ENCODE peak calls at places on chromosomes 6 and 20, in six cellular contexts. V is effector memory CD8-positive, alpha-beta T cell; Y is KBM-7; N is kidney tubule cell; M is ELF-1; D is activated T-cell treated with anti-CD3 and anti-CD28 coated beads, Interleukin-2, amount 50 U/mL, for 72 hours. R is an unnamed sample.

GRCh38 chr20:61850457-61850856 is 215.2 kb downstream of the TAF4 start:
- DNase-seq in D (no peak), N (no peak), M (no peak), V (no peak), Y (no peak), R (no peak)

GRCh38 chr6:133115960-133116359 is 125.2 kb upstream of the EYA4 start:
- DNase-seq in V (no peak), N (no peak), D (no peak), M (no peak), Y (no peak), R (peak)

GRCh38 chr20:11130554-11131166 is 456.9 kb upstream of the JAG1 start:
- DNase-seq in N (peak), Y (no peak), M (no peak), V (no peak), D (no peak), R (no peak)

GRCh38 chr6:21873562-21873961 is 280.0 kb downstream of the SOX4 start:
- DNase-seq in V (no peak), Y (no peak), M (no peak), N (no peak), D (no peak), R (no peak)

GRCh38 chr20:7710440-7710839 is 229.8 kb downstream of the HAO1 start:
- DNase-seq in M (no peak), Y (no peak), D (no peak), V (no peak), N (no peak), R (no peak)

GRCh38 chr6:51098801-51099200 is 280.1 kb downstream of the TFAP2B start:
- DNase-seq in V (no peak), N (peak), M (no peak), D (no peak), Y (no peak), R (no peak)

GRCh38 chr6:86459978-86460377 is 477.4 kb upstream of the HTR1E start:
- DNase-seq in V (no peak), Y (no peak), N (peak), D (no peak), M (no peak), R (no peak)

GRCh38 chr6:33803571-33804053 is at the start of gene MLN:
- DNase-seq in N (no peak), V (no peak), D (no peak), Y (no peak), M (no peak), R (no peak)

GRCh38 chr6:28135393-28135792 is 6.3 kb upstream of the ZKSCAN8 start:
- DNase-seq in M (no peak), N (no peak), D (no peak), V (no peak), Y (peak), R (peak)

GRCh38 chr6:23213193-23213592 is 643.8 kb downstream of the HDGFL1 start:
- DNase-seq in D (no peak), V (no peak), M (no peak), N (no peak), Y (no peak), R (no peak)